ENCODE peak calls at places on chromosome 2, in nine cellular contexts. B, L, K, E, N, I, V, X and W are unnamed samples.

GRCh38 chr2:172484253-172484652 is 56.9 kb downstream of the ITGA6 start:
- DNase-seq in V (no peak), E (no peak), I (no peak), B (no peak), N (no peak), K (peak; percentile 24), L (peak; percentile 25), X (peak; percentile 46), W (peak; percentile 23)

GRCh38 chr2:8400196-8400595 is 281.7 kb upstream of the ID2 start:
- DNase-seq in B (no peak), K (no peak), L (no peak), V (no peak), E (no peak), I (no peak), X (no peak), N (no peak), W (no peak)

GRCh38 chr2:85584857-85585780 is 888 bp downstream of the VAMP5 start:
- DNase-seq in L (no peak), X (peak; percentile 68), I (no peak), V (no peak), B (no peak), N (no peak), E (peak; percentile 54), K (peak; percentile 72), W (no peak)

GRCh38 chr2:27049422-27050280 is 1.8 kb upstream of the AGBL5 start:
- DNase-seq in N (peak; percentile 80), I (peak; percentile 52), K (no peak), L (no peak), E (peak; percentile 37), B (peak; percentile 82), X (no peak), V (no peak), W (no peak)

GRCh38 chr2:186590538-186591441 is 934 bp downstream of the ITGAV start:
- DNase-seq in V (no peak), N (peak; percentile 24), K (peak; percentile 49), E (peak; percentile 49), X (peak; percentile 87), B (no peak), I (no peak), L (peak; percentile 64), W (no peak)

GRCh38 chr2:122741403-122741802 is 986.0 kb downstream of the TSN start:
- DNase-seq in L (no peak), E (no peak), K (no peak), V (no peak), B (no peak), X (no peak), N (no peak), I (no peak), W (no peak)

GRCh38 chr2:159744363-159744762 is 32.1 kb downstream of the MARCHF7 start:
- DNase-seq in V (no peak), L (peak; percentile 66), I (no peak), B (no peak), K (peak; percentile 26), E (peak; percentile 14), X (peak; percentile 86), N (no peak), W (peak; percentile 73)

GRCh38 chr2:241560883-241561474 is 2.4 kb downstream of the BOK start:
- DNase-seq in K (no peak), V (no peak), X (peak; percentile 22), L (no peak), E (no peak), I (peak; percentile 32), B (peak; percentile 59), N (no peak), W (no peak)

GRCh38 chr2:137161250-137161649 is 395.9 kb downstream of the THSD7B start:
- DNase-seq in X (no peak), N (no peak), I (no peak), L (no peak), B (no peak), K (no peak), E (no peak), V (no peak), W (no peak)

DNA sequence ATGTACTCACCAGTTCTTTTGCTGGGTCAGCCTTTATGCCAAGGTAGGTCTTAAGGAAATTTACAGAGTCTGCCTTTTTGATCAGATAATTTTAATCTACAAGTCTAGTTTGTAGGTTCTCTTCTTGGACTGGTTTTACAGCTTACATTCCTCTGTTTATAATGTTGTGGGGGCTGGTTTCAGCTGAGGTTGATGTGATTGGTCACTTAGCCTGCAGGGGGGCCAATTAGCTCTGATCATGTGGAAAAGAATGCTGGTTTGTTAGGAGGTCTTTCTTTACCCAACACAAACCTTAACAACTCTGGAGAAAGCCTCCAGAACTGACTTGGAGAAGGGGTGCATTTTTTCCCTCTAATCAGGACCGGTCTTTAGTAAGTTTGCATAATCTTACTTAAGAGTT is at the start of gene KCNJ13:
- DNase-seq in X (no peak), B (no peak), E (no peak), V (no peak), I (no peak), N (no peak), L (no peak), K (no peak), W (peak; percentile 53)
- H3K4me3 ChIP-seq in X (no peak within 1 kb of the TSS), B (no peak within 1 kb of the TSS), E (no peak within 1 kb of the TSS), V (no peak within 1 kb of the TSS), I (no peak within 1 kb of the TSS), N (no peak within 1 kb of the TSS), L (no peak within 1 kb of the TSS), K (no peak within 1 kb of the TSS), W (no peak within 1 kb of the TSS)

DNA sequence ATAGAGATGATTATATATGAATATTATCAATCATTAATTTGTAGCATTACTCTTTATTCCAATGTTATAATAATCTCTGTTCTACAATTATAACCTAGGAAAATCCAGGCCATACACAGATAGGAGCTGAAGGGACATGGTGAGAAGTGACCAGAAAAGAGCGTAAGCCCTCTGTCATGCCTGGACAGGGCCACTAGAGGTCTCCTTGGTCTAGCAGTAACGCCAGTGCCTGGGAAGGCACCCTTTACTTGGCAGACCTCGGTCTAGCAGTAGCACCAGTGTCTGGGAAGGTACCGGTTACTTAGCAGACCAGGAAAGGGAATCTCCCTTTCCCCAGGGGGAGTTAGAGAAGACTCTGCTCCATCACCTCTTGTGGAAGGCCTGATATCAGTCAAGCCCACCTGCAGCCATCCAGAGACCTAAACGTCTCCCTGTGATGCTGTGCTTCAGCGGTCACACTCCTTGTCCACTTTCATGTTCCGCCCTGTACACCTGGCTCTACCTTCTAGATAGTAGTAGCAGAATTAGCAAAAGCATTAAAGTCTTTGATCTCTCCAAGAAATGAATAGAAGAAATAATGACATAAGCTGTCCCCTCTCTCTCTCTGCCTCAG is 447.5 kb upstream of the FSIP2 start:
- DNase-seq in N (no peak), L (peak; percentile 81), I (peak; percentile 38), X (peak; percentile 69), E (no peak), V (no peak), B (peak; percentile 63), K (peak; percentile 41), W (peak; percentile 29)
- TF ChIP-seq CTCF in N (peak; percentile 83), L (peak; percentile 60), I (peak; percentile 30), X (peak; percentile 84), E (peak; percentile 62), V (peak; percentile 60), B (peak; percentile 57), K (no peak), W (peak; percentile 83)

GRCh38 chr2:11667194-11667593 is 2.8 kb downstream of the NTSR2 start:
- DNase-seq in B (no peak), I (no peak), E (no peak), K (no peak), L (no peak), V (no peak), N (no peak), X (no peak), W (no peak)

GRCh38 chr2:11665510-11666362 is 4.3 kb downstream of the NTSR2 start:
- DNase-seq in X (no peak), B (no peak), K (no peak), I (no peak), E (no peak), N (no peak), V (no peak), L (no peak), W (no peak)

GRCh38 chr2:11667866-11668637 is 1.9 kb downstream of the NTSR2 start:
- DNase-seq in E (no peak), N (no peak), V (no peak), L (no peak), K (no peak), B (no peak), X (no peak), I (no peak), W (no peak)

GRCh38 chr2:11672404-11672803 is 2.4 kb upstream of the NTSR2 start:
- DNase-seq in E (no peak), L (no peak), N (no peak), X (no peak), V (no peak), I (no peak), B (no peak), K (no peak), W (no peak)

DNA sequence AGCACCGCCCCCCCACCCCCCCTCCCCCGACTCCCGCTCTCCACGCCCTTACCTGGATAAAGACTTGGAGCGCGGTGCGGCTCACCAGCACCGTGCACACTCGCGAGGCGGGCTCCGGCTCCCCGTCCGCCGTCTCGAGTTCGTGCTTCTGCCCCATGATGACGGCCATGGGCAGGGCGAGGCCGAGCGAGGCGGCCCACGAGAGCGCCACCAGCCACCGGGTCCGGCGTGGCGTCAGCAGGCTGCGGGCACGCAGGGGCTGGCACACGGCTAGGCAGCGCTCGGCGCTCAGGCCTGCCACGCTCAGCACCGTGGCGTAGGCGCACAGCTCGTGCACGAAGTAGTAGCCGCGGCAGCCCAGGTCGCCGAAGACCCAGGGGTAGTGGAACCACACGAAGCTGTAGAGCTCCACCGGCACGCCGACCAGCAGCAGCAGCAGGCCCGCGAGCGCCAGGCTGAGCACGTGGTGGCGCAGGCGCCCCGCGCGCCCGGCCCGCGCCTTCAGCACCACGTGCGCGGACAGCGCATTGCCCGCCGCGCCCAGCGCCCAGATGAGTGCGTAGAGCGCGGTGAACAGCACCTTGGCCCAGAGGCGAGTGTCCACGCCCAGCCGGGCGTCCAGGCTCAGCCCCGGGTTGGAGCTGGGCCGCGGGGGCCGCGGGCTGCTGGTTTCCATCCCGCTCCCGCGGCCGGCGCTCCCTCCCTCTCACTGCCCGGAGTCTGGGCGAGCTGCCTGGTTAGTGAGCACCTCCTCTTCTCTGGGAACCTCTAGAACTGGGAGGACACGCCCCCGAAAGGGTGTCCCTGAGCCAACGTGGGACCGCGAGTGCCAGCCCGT is at the start of gene NTSR2:
- DNase-seq in E (peak; percentile 65), X (peak; percentile 61), B (peak; percentile 79), V (no peak), N (no peak), I (no peak), K (peak; percentile 68), L (peak; percentile 91), W (peak; percentile 13)
- H3K4me3 ChIP-seq in E (peak within 1 kb of the TSS; percentile 8), X (no peak within 1 kb of the TSS), B (no peak within 1 kb of the TSS), V (no peak within 1 kb of the TSS), N (no peak within 1 kb of the TSS), I (no peak within 1 kb of the TSS), K (no peak within 1 kb of the TSS), L (no peak within 1 kb of the TSS), W (no peak within 1 kb of the TSS)

DNA sequence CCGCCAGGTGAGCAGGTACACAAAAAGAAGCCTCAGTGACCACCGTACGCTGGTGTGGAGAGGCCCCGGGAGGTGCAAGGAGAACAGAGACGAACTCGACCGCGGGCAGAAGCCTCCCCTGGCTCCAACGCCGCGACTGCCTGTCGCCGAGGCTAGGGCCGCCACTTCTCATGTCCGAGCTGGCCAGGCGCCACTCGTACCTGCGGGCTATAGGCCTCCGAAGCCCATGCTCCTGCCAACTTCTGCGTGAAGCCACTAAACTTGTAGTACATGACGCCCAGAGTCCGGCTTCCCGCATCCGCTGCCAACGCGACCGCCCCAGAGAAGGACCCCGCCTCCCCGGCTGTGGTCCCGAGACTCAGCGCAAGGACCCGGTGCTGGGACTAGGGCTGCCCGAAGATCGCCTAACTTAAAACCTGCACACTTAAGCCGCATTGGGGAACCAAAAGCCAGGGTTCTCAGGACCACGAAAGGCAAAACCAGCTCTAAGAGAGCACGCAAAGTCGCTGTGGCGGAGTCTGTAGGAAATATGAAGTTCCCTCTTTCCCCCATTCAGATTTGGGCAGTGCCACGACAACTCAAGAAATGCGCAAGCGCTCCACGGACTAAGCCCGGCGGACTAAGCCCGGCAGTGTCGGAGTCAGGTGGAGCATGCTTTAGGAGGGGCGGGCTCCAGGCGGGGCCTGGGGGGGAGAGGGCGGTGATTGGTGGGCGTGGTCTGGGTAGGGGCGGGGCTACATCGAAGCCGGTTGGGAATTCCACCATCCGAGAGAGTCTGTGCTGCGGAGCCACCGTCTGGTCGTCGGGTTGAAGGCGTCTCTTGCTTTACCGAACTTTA is at the start of gene COX7A2L:
- DNase-seq in L (peak; percentile 97), I (peak; percentile 98), E (peak; percentile 97), V (peak; percentile 93), X (peak; percentile 98), K (peak; percentile 98), N (peak; percentile 92), B (peak; percentile 98), W (peak; percentile 95)
- TF ChIP-seq CTCF in L (peak; percentile 35), I (no peak), E (peak; percentile 36), V (peak; percentile 33), X (peak; percentile 36), K (peak; percentile 50), N (peak; percentile 16), B (no peak), W (peak; percentile 36)